ENCODE peak calls at places on chromosomes 6 and 20, in four cellular contexts. Z is GM12865, U is K562, P is ascending aorta. E is an unnamed sample.
A peak's percentile ranks its signal among the peaks of the same experiment; 100 is the strongest.

GRCh38 chr6:156421933-156422332 is 355.2 kb upstream of the ARID1B start:
- DNase-seq in P (no peak), Z (no peak), U (no peak), E (no peak)

GRCh38 chr6:49570474-49571079 is 20.1 kb downstream of the C6orf141 start:
- DNase-seq in P (no peak), U (no peak), Z (no peak), E (no peak)

GRCh38 chr6:64672131-64672530 is 1034.9 kb downstream of the EYS start:
- DNase-seq in P (no peak), U (no peak), Z (no peak), E (no peak)

GRCh38 chr6:33392168-33392947 is 735 bp downstream of the KIFC1 start:
- DNase-seq in U (peak; percentile 44), Z (peak; percentile 70), P (no peak), E (no peak)

GRCh38 chr6:107972413-107973096 is 14.5 kb upstream of the SEC63 start:
- DNase-seq in U (no peak), P (no peak), Z (no peak), E (no peak)

GRCh38 chr6:106194949-106195919 is 109.1 kb downstream of the PRDM1 start:
- DNase-seq in U (no peak), Z (no peak), P (no peak), E (no peak)

GRCh38 chr20:59939052-59939878 is 840 bp downstream of the PPP1R3D start:
- DNase-seq in U (no peak), P (no peak), Z (peak; percentile 32), E (peak; percentile 51)

GRCh38 chr6:46160102-46160501 is 10.7 kb downstream of the ENPP5 start:
- DNase-seq in U (no peak), P (no peak), Z (no peak), E (no peak)

GRCh38 chr6:40798069-40798770 is 211.1 kb upstream of the LRFN2 start:
- DNase-seq in P (no peak), U (no peak), Z (no peak), E (no peak)

GRCh38 chr20:44334709-44335108 is 2.1 kb upstream of the R3HDML start:
- DNase-seq in U (no peak), P (no peak), Z (no peak), E (no peak)

GRCh38 chr6:3575701-3576100 is 118.9 kb upstream of the SLC22A23 start:
- DNase-seq in P (no peak), U (no peak), Z (no peak), E (no peak)

GRCh38 chr6:149150999-149151398 is 166.5 kb upstream of the TAB2 start:
- DNase-seq in Z (peak; percentile 27), P (no peak), U (no peak), E (no peak)

GRCh38 chr6:46565531-46565930 is 74.3 kb upstream of the RCAN2 start:
- DNase-seq in U (no peak), Z (no peak), P (no peak), E (no peak)

GRCh38 chr6:93621400-93621799 is 202.0 kb upstream of the EPHA7 start:
- DNase-seq in U (no peak), P (no peak), Z (no peak), E (no peak)

GRCh38 chr20:13142143-13142542 is 78.9 kb upstream of the ISM1 start:
- DNase-seq in U (no peak), P (no peak), Z (no peak), E (no peak)

GRCh38 chr6:132798820-132799538 is 542 bp upstream of the SLC18B1 start:
- DNase-seq in U (peak; percentile 75), Z (peak; percentile 89), P (peak; percentile 75), E (peak; percentile 80)

GRCh38 chr6:17867880-17868279 is 119.6 kb downstream of the KIF13A start:
- DNase-seq in P (no peak), Z (no peak), U (no peak), E (no peak)

GRCh38 chr6:165889636-165890403 is 226.8 kb upstream of the PDE10A start:
- DNase-seq in P (no peak), U (peak; percentile 37), Z (peak; percentile 35), E (no peak)

GRCh38 chr6:111710911-111711310 is 105.2 kb upstream of the TRAF3IP2 start:
- DNase-seq in U (no peak), P (peak; percentile 30), Z (no peak), E (no peak)

GRCh38 chr20:49188101-49188784 is at the start of gene STAU1:
- DNase-seq in P (peak; percentile 97), Z (peak; percentile 98), U (peak; percentile 97), E (peak; percentile 98)

GRCh38 chr20:38171301-38172010 is 6.4 kb upstream of the TGM2 start:
- DNase-seq in Z (no peak), P (no peak), U (peak; percentile 39), E (no peak)

GRCh38 chr6:141667580-141668309 is 465.0 kb upstream of the GJE1 start:
- DNase-seq in U (no peak), P (no peak), Z (no peak), E (no peak)

GRCh38 chr6:63245908-63246307 is 34.6 kb downstream of the FKBP1C start:
- DNase-seq in U (no peak), P (no peak), Z (no peak), E (no peak)

GRCh38 chr6:34491091-34491430 is 25.2 kb downstream of the PACSIN1 start:
- DNase-seq in Z (no peak), U (peak; percentile 68), P (no peak), E (no peak)

GRCh38 chr20:47350691-47351545 is 5.6 kb downstream of the ZMYND8 start:
- DNase-seq in P (no peak), U (no peak), Z (no peak), E (no peak)

GRCh38 chr6:147033267-147033666 is 170.9 kb upstream of the STXBP5 start:
- DNase-seq in U (no peak), Z (no peak), P (no peak), E (no peak)

GRCh38 chr6:32847004-32847403 is 3.2 kb upstream of the PSMB8 start:
- DNase-seq in U (no peak), P (no peak), Z (no peak), E (no peak)

GRCh38 chr6:27065183-27065582 is 182.3 kb upstream of the PRSS16 start:
- DNase-seq in P (no peak), U (peak; percentile 23), Z (no peak), E (no peak)

GRCh38 chr20:62668441-62669027 is 26.2 kb downstream of the SLCO4A1 start:
- DNase-seq in P (peak; percentile 78), Z (peak; percentile 28), U (peak; percentile 81), E (peak; percentile 55)

GRCh38 chr6:26311385-26312095 is 53.5 kb upstream of the BTN3A2 start:
- DNase-seq in U (peak; percentile 54), Z (peak; percentile 85), P (no peak), E (no peak)

GRCh38 chr6:157427969-157428368 is 47.0 kb downstream of the ZDHHC14 start:
- DNase-seq in Z (no peak), P (no peak), U (no peak), E (no peak)

GRCh38 chr6:126633362-126633761 is 293.4 kb downstream of the CENPW start:
- DNase-seq in Z (no peak), U (no peak), P (no peak), E (no peak)

GRCh38 chr6:48016027-48016755 is 94.8 kb downstream of the PTCHD4 start:
- DNase-seq in U (no peak), Z (no peak), P (no peak), E (no peak)

GRCh38 chr6:36139431-36139830 is 9.1 kb downstream of the MAPK13 start:
- DNase-seq in P (no peak), Z (no peak), U (peak; percentile 68), E (no peak)
- TF ChIP-seq CTCF in P (no peak), Z (peak; percentile 15), U (peak; percentile 85), E (no peak)

GRCh38 chr20:25079171-25079570 is 2.8 kb downstream of the VSX1 start:
- DNase-seq in U (no peak), P (no peak), Z (no peak), E (no peak)

GRCh38 chr20:25077610-25078169 is 4.3 kb downstream of the VSX1 start:
- DNase-seq in P (no peak), U (no peak), Z (no peak), E (peak; percentile 72)

GRCh38 chr20:25076201-25076600 is 5.7 kb downstream of the VSX1 start:
- DNase-seq in U (no peak), P (no peak), Z (no peak), E (no peak)

GRCh38 chr20:25078662-25079061 is 3.3 kb downstream of the VSX1 start:
- DNase-seq in U (no peak), Z (no peak), P (no peak), E (no peak)

GRCh38 chr20:25076731-25077609 is 5.0 kb downstream of the VSX1 start:
- DNase-seq in Z (peak; percentile 41), U (no peak), P (no peak), E (peak; percentile 79)
- TF ChIP-seq CTCF in Z (peak; percentile 18), U (peak; percentile 21), P (no peak), E (peak; percentile 56)

GRCh38 chr20:63864978-63865640 is at the start of gene TPD52L2:
- DNase-seq in P (peak; percentile 99), Z (peak; percentile 99), U (peak; percentile 99), E (peak; percentile 100)

GRCh38 chr20:63863021-63863797 is 1.9 kb upstream of the TPD52L2 start:
- DNase-seq in P (no peak), Z (no peak), U (no peak), E (no peak)

GRCh38 chr20:63864545-63864977 is 509 bp upstream of the TPD52L2 start:
- DNase-seq in U (no peak), P (no peak), Z (no peak), E (no peak)

GRCh38 chr20:63863798-63864544 is 1.1 kb upstream of the TPD52L2 start:
- DNase-seq in P (peak; percentile 92), U (peak; percentile 89), Z (peak; percentile 97), E (peak; percentile 91)

GRCh38 chr20:63868264-63868663 is 3.2 kb downstream of the TPD52L2 start:
- DNase-seq in U (no peak), Z (no peak), P (no peak), E (no peak)
- TF ChIP-seq CTCF in U (no peak), Z (no peak), P (no peak), E (no peak)

GRCh38 chr6:704037-704436 is 11.1 kb upstream of the EXOC2 start:
- DNase-seq in P (no peak), U (peak; percentile 40), Z (no peak), E (no peak)

GRCh38 chr6:703562-703961 is 10.6 kb upstream of the EXOC2 start:
- DNase-seq in U (no peak), Z (no peak), P (no peak), E (no peak)

GRCh38 chr6:700490-700889 is 7.6 kb upstream of the EXOC2 start:
- DNase-seq in P (no peak), Z (no peak), U (no peak), E (no peak)

GRCh38 chr6:701215-701614 is 8.3 kb upstream of the EXOC2 start:
- DNase-seq in Z (no peak), P (no peak), U (no peak), E (no peak)

GRCh38 chr6:701696-702479 is 8.9 kb upstream of the EXOC2 start:
- DNase-seq in P (no peak), Z (no peak), U (no peak), E (no peak)
- TF ChIP-seq CTCF in P (no peak), Z (peak; percentile 8), U (peak; percentile 43), E (no peak)

E was measured in right lobe of liver.